ENCODE peak calls at places on chromosomes 5 and 9, in seven cellular contexts. One of them, this sample, is unnamed.

GRCh38 chr5:146447734-146448380 is 724 bp downstream of the TCERG1 start:
- DNase-seq in CD8-positive, alpha-beta T cell: no peak
- DNase-seq in GM23338: peak
- DNase-seq in sigmoid colon: no peak
- DNase-seq in cardiac fibroblast: peak
- DNase-seq in mesothelial cell of epicardium: no peak
- DNase-seq in activated B cell treated with CpG ODN at 0.5 μM for 24 hours: no peak
- DNase-seq in this sample: no peak

GRCh38 chr5:175692996-175693700 is 35.3 kb downstream of the HRH2 start:
- DNase-seq in CD8-positive, alpha-beta T cell: no peak
- DNase-seq in mesothelial cell of epicardium: no peak
- DNase-seq in sigmoid colon: peak
- DNase-seq in GM23338: no peak
- DNase-seq in activated B cell treated with CpG ODN at 0.5 μM for 24 hours: no peak
- DNase-seq in cardiac fibroblast: no peak
- DNase-seq in this sample: no peak

GRCh38 chr9:83512621-83513020 is 25.6 kb downstream of the FRMD3 start:
- DNase-seq in sigmoid colon: no peak
- DNase-seq in GM23338: no peak
- DNase-seq in activated B cell treated with CpG ODN at 0.5 μM for 24 hours: no peak
- DNase-seq in mesothelial cell of epicardium: no peak
- DNase-seq in cardiac fibroblast: no peak
- DNase-seq in CD8-positive, alpha-beta T cell: no peak
- DNase-seq in this sample: no peak

GRCh38 chr9:90888941-90889340 is 87.3 kb downstream of the SYK start:
- DNase-seq in cardiac fibroblast: no peak
- DNase-seq in CD8-positive, alpha-beta T cell: no peak
- DNase-seq in sigmoid colon: no peak
- DNase-seq in mesothelial cell of epicardium: peak
- DNase-seq in activated B cell treated with CpG ODN at 0.5 μM for 24 hours: no peak
- DNase-seq in GM23338: no peak
- DNase-seq in this sample: no peak

GRCh38 chr5:6338871-6339270 is 39.5 kb downstream of the MED10 start:
- DNase-seq in activated B cell treated with CpG ODN at 0.5 μM for 24 hours: no peak
- DNase-seq in sigmoid colon: peak
- DNase-seq in cardiac fibroblast: no peak
- DNase-seq in CD8-positive, alpha-beta T cell: no peak
- DNase-seq in GM23338: no peak
- DNase-seq in mesothelial cell of epicardium: no peak
- DNase-seq in this sample: no peak

GRCh38 chr5:170638454-170639220 is 134.8 kb downstream of the KCNIP1 start:
- DNase-seq in mesothelial cell of epicardium: peak
- DNase-seq in cardiac fibroblast: peak
- DNase-seq in GM23338: peak
- DNase-seq in sigmoid colon: peak
- DNase-seq in activated B cell treated with CpG ODN at 0.5 μM for 24 hours: peak
- DNase-seq in CD8-positive, alpha-beta T cell: peak
- DNase-seq in this sample: peak

GRCh38 chr5:134370871-134371833 is at the start of gene UBE2B:
- DNase-seq in mesothelial cell of epicardium: peak
- DNase-seq in sigmoid colon: peak
- DNase-seq in CD8-positive, alpha-beta T cell: peak
- DNase-seq in activated B cell treated with CpG ODN at 0.5 μM for 24 hours: peak
- DNase-seq in cardiac fibroblast: peak
- DNase-seq in GM23338: peak
- DNase-seq in this sample: peak

GRCh38 chr5:39370555-39371366 is 6.5 kb upstream of the C9 start:
- DNase-seq in mesothelial cell of epicardium: no peak
- DNase-seq in activated B cell treated with CpG ODN at 0.5 μM for 24 hours: no peak
- DNase-seq in CD8-positive, alpha-beta T cell: no peak
- DNase-seq in sigmoid colon: no peak
- DNase-seq in GM23338: no peak
- DNase-seq in cardiac fibroblast: no peak
- DNase-seq in this sample: no peak

GRCh38 chr9:79477955-79478751 is 93.6 kb upstream of the TLE4 start:
- DNase-seq in mesothelial cell of epicardium: no peak
- DNase-seq in GM23338: peak
- DNase-seq in sigmoid colon: no peak
- DNase-seq in CD8-positive, alpha-beta T cell: peak
- DNase-seq in cardiac fibroblast: peak
- DNase-seq in activated B cell treated with CpG ODN at 0.5 μM for 24 hours: no peak
- DNase-seq in this sample: no peak

GRCh38 chr5:124675921-124676846 is 70.3 kb downstream of the ZNF608 start:
- DNase-seq in sigmoid colon: no peak
- DNase-seq in GM23338: no peak
- DNase-seq in cardiac fibroblast: peak
- DNase-seq in mesothelial cell of epicardium: no peak
- DNase-seq in CD8-positive, alpha-beta T cell: no peak
- DNase-seq in activated B cell treated with CpG ODN at 0.5 μM for 24 hours: no peak
- DNase-seq in this sample: no peak

GRCh38 chr9:119868694-119869093 is 499.5 kb upstream of the BRINP1 start:
- DNase-seq in activated B cell treated with CpG ODN at 0.5 μM for 24 hours: no peak
- DNase-seq in GM23338: no peak
- DNase-seq in cardiac fibroblast: no peak
- DNase-seq in mesothelial cell of epicardium: no peak
- DNase-seq in CD8-positive, alpha-beta T cell: no peak
- DNase-seq in sigmoid colon: peak
- DNase-seq in this sample: no peak

GRCh38 chr5:61625682-61626620 is 293.9 kb downstream of the ZSWIM6 start:
- DNase-seq in activated B cell treated with CpG ODN at 0.5 μM for 24 hours: peak
- DNase-seq in sigmoid colon: peak
- DNase-seq in CD8-positive, alpha-beta T cell: peak
- DNase-seq in mesothelial cell of epicardium: peak
- DNase-seq in GM23338: peak
- DNase-seq in cardiac fibroblast: peak
- DNase-seq in this sample: peak

GRCh38 chr9:114786251-114786650 is 19.6 kb downstream of the TNFSF15 start:
- DNase-seq in activated B cell treated with CpG ODN at 0.5 μM for 24 hours: no peak
- DNase-seq in CD8-positive, alpha-beta T cell: no peak
- DNase-seq in mesothelial cell of epicardium: no peak
- DNase-seq in sigmoid colon: no peak
- DNase-seq in GM23338: no peak
- DNase-seq in cardiac fibroblast: peak
- DNase-seq in this sample: no peak

GRCh38 chr5:133569347-133569746 is 43.0 kb downstream of the FSTL4 start:
- DNase-seq in GM23338: no peak
- DNase-seq in mesothelial cell of epicardium: no peak
- DNase-seq in activated B cell treated with CpG ODN at 0.5 μM for 24 hours: no peak
- DNase-seq in CD8-positive, alpha-beta T cell: no peak
- DNase-seq in cardiac fibroblast: peak
- DNase-seq in sigmoid colon: no peak
- DNase-seq in this sample: no peak

GRCh38 chr5:113378960-113379541 is 55.7 kb downstream of the TSSK1B start:
- DNase-seq in CD8-positive, alpha-beta T cell: peak
- DNase-seq in mesothelial cell of epicardium: peak
- DNase-seq in cardiac fibroblast: peak
- DNase-seq in activated B cell treated with CpG ODN at 0.5 μM for 24 hours: no peak
- DNase-seq in sigmoid colon: no peak
- DNase-seq in GM23338: peak
- DNase-seq in this sample: peak

GRCh38 chr5:178312900-178313299 is 80.3 kb upstream of the PHYKPL start:
- DNase-seq in sigmoid colon: peak
- DNase-seq in mesothelial cell of epicardium: no peak
- DNase-seq in CD8-positive, alpha-beta T cell: no peak
- DNase-seq in activated B cell treated with CpG ODN at 0.5 μM for 24 hours: no peak
- DNase-seq in GM23338: no peak
- DNase-seq in cardiac fibroblast: peak
- DNase-seq in this sample: no peak

GRCh38 chr9:127838375-127839078 is 15.9 kb downstream of the ENG start:
- DNase-seq in cardiac fibroblast: peak
- DNase-seq in activated B cell treated with CpG ODN at 0.5 μM for 24 hours: no peak
- DNase-seq in mesothelial cell of epicardium: no peak
- DNase-seq in GM23338: no peak
- DNase-seq in sigmoid colon: peak
- DNase-seq in CD8-positive, alpha-beta T cell: no peak
- DNase-seq in this sample: no peak

GRCh38 chr9:72942451-72942850 is 10.4 kb downstream of the ALDH1A1 start:
- DNase-seq in CD8-positive, alpha-beta T cell: no peak
- DNase-seq in GM23338: no peak
- DNase-seq in mesothelial cell of epicardium: no peak
- DNase-seq in activated B cell treated with CpG ODN at 0.5 μM for 24 hours: no peak
- DNase-seq in sigmoid colon: no peak
- DNase-seq in cardiac fibroblast: no peak
- DNase-seq in this sample: no peak

GRCh38 chr5:16855475-16855874 is 80.6 kb downstream of the MYO10 start:
- DNase-seq in GM23338: peak
- DNase-seq in activated B cell treated with CpG ODN at 0.5 μM for 24 hours: no peak
- DNase-seq in sigmoid colon: no peak
- DNase-seq in cardiac fibroblast: peak
- DNase-seq in mesothelial cell of epicardium: no peak
- DNase-seq in CD8-positive, alpha-beta T cell: no peak
- DNase-seq in this sample: no peak

GRCh38 chr5:68745459-68745858 is 348.4 kb upstream of the SLC30A5 start:
- DNase-seq in cardiac fibroblast: peak
- DNase-seq in GM23338: peak
- DNase-seq in mesothelial cell of epicardium: no peak
- DNase-seq in sigmoid colon: no peak
- DNase-seq in CD8-positive, alpha-beta T cell: no peak
- DNase-seq in activated B cell treated with CpG ODN at 0.5 μM for 24 hours: no peak
- DNase-seq in this sample: no peak

GRCh38 chr9:32427111-32427873 is 42.8 kb downstream of the ACO1 start:
- DNase-seq in cardiac fibroblast: peak
- DNase-seq in sigmoid colon: no peak
- DNase-seq in GM23338: no peak
- DNase-seq in CD8-positive, alpha-beta T cell: no peak
- DNase-seq in mesothelial cell of epicardium: no peak
- DNase-seq in activated B cell treated with CpG ODN at 0.5 μM for 24 hours: no peak
- DNase-seq in this sample: no peak

GRCh38 chr9:124342946-124343485 is 72.2 kb downstream of the PSMB7 start:
- DNase-seq in mesothelial cell of epicardium: no peak
- DNase-seq in cardiac fibroblast: peak
- DNase-seq in sigmoid colon: peak
- DNase-seq in activated B cell treated with CpG ODN at 0.5 μM for 24 hours: no peak
- DNase-seq in CD8-positive, alpha-beta T cell: no peak
- DNase-seq in GM23338: peak
- DNase-seq in this sample: no peak

GRCh38 chr5:159890141-159890540 is 26.1 kb upstream of the ADRA1B start:
- DNase-seq in cardiac fibroblast: no peak
- DNase-seq in mesothelial cell of epicardium: no peak
- DNase-seq in activated B cell treated with CpG ODN at 0.5 μM for 24 hours: no peak
- DNase-seq in sigmoid colon: no peak
- DNase-seq in GM23338: no peak
- DNase-seq in CD8-positive, alpha-beta T cell: no peak
- DNase-seq in this sample: no peak

GRCh38 chr9:107952773-107953172 is 463.2 kb upstream of the KLF4 start:
- DNase-seq in activated B cell treated with CpG ODN at 0.5 μM for 24 hours: no peak
- DNase-seq in sigmoid colon: no peak
- DNase-seq in mesothelial cell of epicardium: no peak
- DNase-seq in cardiac fibroblast: no peak
- DNase-seq in CD8-positive, alpha-beta T cell: no peak
- DNase-seq in GM23338: no peak
- DNase-seq in this sample: no peak

GRCh38 chr9:15512889-15513288 is 2.1 kb upstream of the PSIP1 start:
- DNase-seq in activated B cell treated with CpG ODN at 0.5 μM for 24 hours: no peak
- DNase-seq in mesothelial cell of epicardium: no peak
- DNase-seq in CD8-positive, alpha-beta T cell: no peak
- DNase-seq in sigmoid colon: no peak
- DNase-seq in GM23338: peak
- DNase-seq in cardiac fibroblast: no peak
- DNase-seq in this sample: no peak

GRCh38 chr5:54601832-54602231 is 84.3 kb downstream of the SNX18 start:
- DNase-seq in cardiac fibroblast: peak
- DNase-seq in sigmoid colon: no peak
- DNase-seq in CD8-positive, alpha-beta T cell: no peak
- DNase-seq in activated B cell treated with CpG ODN at 0.5 μM for 24 hours: no peak
- DNase-seq in GM23338: no peak
- DNase-seq in mesothelial cell of epicardium: no peak
- DNase-seq in this sample: no peak

GRCh38 chr5:590343-590742 is 21.8 kb upstream of the CEP72 start:
- DNase-seq in mesothelial cell of epicardium: no peak
- DNase-seq in activated B cell treated with CpG ODN at 0.5 μM for 24 hours: no peak
- DNase-seq in GM23338: no peak
- DNase-seq in sigmoid colon: no peak
- DNase-seq in cardiac fibroblast: no peak
- DNase-seq in CD8-positive, alpha-beta T cell: no peak
- DNase-seq in this sample: no peak

GRCh38 chr5:98905857-98906688 is 22.7 kb downstream of the CHD1 start:
- DNase-seq in GM23338: peak
- DNase-seq in cardiac fibroblast: peak
- DNase-seq in activated B cell treated with CpG ODN at 0.5 μM for 24 hours: no peak
- DNase-seq in sigmoid colon: no peak
- DNase-seq in CD8-positive, alpha-beta T cell: no peak
- DNase-seq in mesothelial cell of epicardium: no peak
- DNase-seq in this sample: no peak

DNA sequence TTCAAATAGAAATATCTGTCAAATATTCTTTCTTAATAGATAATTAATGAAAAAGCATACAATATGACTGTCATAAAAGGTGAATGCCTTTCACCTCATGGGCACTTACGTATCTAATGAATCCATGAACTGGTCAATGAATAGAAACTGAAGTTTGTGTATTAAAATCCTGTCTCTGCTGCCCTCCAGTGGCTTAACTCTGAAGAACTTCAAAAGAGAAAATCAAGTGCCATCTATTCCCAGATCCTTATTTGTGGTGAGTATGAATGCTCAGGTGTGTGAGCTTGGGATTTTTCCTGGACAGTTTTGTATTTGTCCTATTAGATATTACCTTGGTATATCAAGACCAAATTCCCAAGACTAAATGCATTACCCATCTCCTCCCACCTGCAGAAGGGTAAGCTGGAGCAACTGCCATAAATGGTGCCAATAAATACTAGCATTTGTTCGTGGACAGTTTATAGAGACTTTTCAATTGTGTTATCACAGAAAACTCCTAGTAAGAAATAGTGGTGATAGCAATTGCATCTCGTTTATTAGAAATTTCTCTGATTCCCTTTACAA is 44.0 kb upstream of the SVEP1 start:
- DNase-seq in CD8-positive, alpha-beta T cell: no peak
- DNase-seq in GM23338: peak
- DNase-seq in mesothelial cell of epicardium: no peak
- DNase-seq in activated B cell treated with CpG ODN at 0.5 μM for 24 hours: no peak
- DNase-seq in cardiac fibroblast: peak
- DNase-seq in sigmoid colon: no peak
- DNase-seq in this sample: no peak
- TF ChIP-seq CTCF in CD8-positive, alpha-beta T cell: no peak
- TF ChIP-seq CTCF in GM23338: peak
- TF ChIP-seq CTCF in mesothelial cell of epicardium: peak
- TF ChIP-seq CTCF in activated B cell treated with CpG ODN at 0.5 μM for 24 hours: no peak
- TF ChIP-seq CTCF in cardiac fibroblast: peak
- TF ChIP-seq CTCF in sigmoid colon: peak
- TF ChIP-seq CTCF in this sample: peak

GRCh38 chr9:35161713-35162604 is at the start of gene UNC13B:
- DNase-seq in cardiac fibroblast: peak
- DNase-seq in CD8-positive, alpha-beta T cell: peak
- DNase-seq in mesothelial cell of epicardium: peak
- DNase-seq in GM23338: peak
- DNase-seq in activated B cell treated with CpG ODN at 0.5 μM for 24 hours: peak
- DNase-seq in sigmoid colon: peak
- DNase-seq in this sample: peak
- TF ChIP-seq CTCF in cardiac fibroblast: peak
- TF ChIP-seq CTCF in CD8-positive, alpha-beta T cell: no peak
- TF ChIP-seq CTCF in mesothelial cell of epicardium: no peak
- TF ChIP-seq CTCF in GM23338: no peak
- TF ChIP-seq CTCF in activated B cell treated with CpG ODN at 0.5 μM for 24 hours: no peak
- TF ChIP-seq CTCF in sigmoid colon: no peak
- TF ChIP-seq CTCF in this sample: no peak

GRCh38 chr5:80259511-80260200 is 3.8 kb upstream of the SERINC5 start:
- DNase-seq in cardiac fibroblast: no peak
- DNase-seq in mesothelial cell of epicardium: no peak
- DNase-seq in sigmoid colon: no peak
- DNase-seq in activated B cell treated with CpG ODN at 0.5 μM for 24 hours: no peak
- DNase-seq in GM23338: no peak
- DNase-seq in CD8-positive, alpha-beta T cell: no peak
- DNase-seq in this sample: no peak
- TF ChIP-seq CTCF in cardiac fibroblast: no peak
- TF ChIP-seq CTCF in mesothelial cell of epicardium: no peak
- TF ChIP-seq CTCF in sigmoid colon: no peak
- TF ChIP-seq CTCF in activated B cell treated with CpG ODN at 0.5 μM for 24 hours: no peak
- TF ChIP-seq CTCF in GM23338: no peak
- TF ChIP-seq CTCF in CD8-positive, alpha-beta T cell: no peak
- TF ChIP-seq CTCF in this sample: no peak

GRCh38 chr9:101477736-101478135 is 42.2 kb upstream of the ALDOB start:
- DNase-seq in mesothelial cell of epicardium: no peak
- DNase-seq in sigmoid colon: no peak
- DNase-seq in CD8-positive, alpha-beta T cell: no peak
- DNase-seq in cardiac fibroblast: no peak
- DNase-seq in GM23338: no peak
- DNase-seq in activated B cell treated with CpG ODN at 0.5 μM for 24 hours: no peak
- DNase-seq in this sample: no peak
- TF ChIP-seq CTCF in mesothelial cell of epicardium: no peak
- TF ChIP-seq CTCF in sigmoid colon: no peak
- TF ChIP-seq CTCF in CD8-positive, alpha-beta T cell: no peak
- TF ChIP-seq CTCF in cardiac fibroblast: no peak
- TF ChIP-seq CTCF in GM23338: no peak
- TF ChIP-seq CTCF in activated B cell treated with CpG ODN at 0.5 μM for 24 hours: no peak
- TF ChIP-seq CTCF in this sample: no peak

This sample was measured in natural killer cell.